ENCODE peak calls at places on chromosome 22, in ten cellular contexts. K, P, T, J, A, L, C, F, E and V are unnamed samples.

GRCh38 chr22:50720301-50720845 is 17.6 kb upstream of the ACR start:
- DNase-seq in K (no peak), P (no peak), T (no peak), J (no peak), A (no peak), L (no peak), C (no peak), F (no peak), E (no peak), V (no peak)

GRCh38 chr22:48824673-48825651 is 1002.7 kb downstream of the BRD1 start:
- DNase-seq in K (no peak), P (no peak), T (no peak), J (peak; percentile 49), A (no peak), L (no peak), C (no peak), F (peak; percentile 27), E (no peak), V (no peak)

GRCh38 chr22:35150163-35151107 is 84.5 kb downstream of the ISX start:
- DNase-seq in K (no peak), P (peak; percentile 43), T (no peak), J (peak; percentile 35), A (peak; percentile 7), L (peak; percentile 52), C (peak; percentile 10), F (no peak), E (no peak), V (no peak)

GRCh38 chr22:27719535-27720227 is 81.9 kb downstream of the MN1 start:
- DNase-seq in K (no peak), P (peak; percentile 4), T (no peak), J (peak; percentile 34), A (no peak), L (no peak), C (no peak), F (no peak), E (no peak), V (no peak)

GRCh38 chr22:17121235-17122195 is at the start of gene TMEM121B:
- DNase-seq in K (peak; percentile 1), P (peak; percentile 63), T (peak; percentile 83), J (peak; percentile 72), A (peak; percentile 80), L (peak; percentile 80), C (no peak), F (no peak), E (peak; percentile 22), V (peak; percentile 36)

GRCh38 chr22:17851754-17852153 is 77.5 kb upstream of the BID start:
- DNase-seq in K (no peak), P (no peak), T (no peak), J (no peak), A (no peak), L (peak; percentile 74), C (no peak), F (no peak), E (no peak), V (no peak)

GRCh38 chr22:42991010-42991651 is 23.8 kb downstream of the PACSIN2 start:
- DNase-seq in K (no peak), P (peak; percentile 95), T (no peak), J (no peak), A (no peak), L (no peak), C (no peak), F (no peak), E (no peak), V (no peak)

GRCh38 chr22:49935561-49935960 is 17.1 kb downstream of the CRELD2 start:
- DNase-seq in K (no peak), P (no peak), T (no peak), J (no peak), A (no peak), L (no peak), C (peak; percentile 52), F (peak; percentile 59), E (no peak), V (peak; percentile 41)

GRCh38 chr22:26573026-26573662 is 16.8 kb downstream of the TPST2 start:
- DNase-seq in K (no peak), P (no peak), T (no peak), J (no peak), A (no peak), L (peak; percentile 50), C (no peak), F (no peak), E (no peak), V (no peak)

GRCh38 chr22:23562186-23562585 is 17.9 kb downstream of the IGLL1 start:
- DNase-seq in K (no peak), P (no peak), T (no peak), J (no peak), A (no peak), L (no peak), C (no peak), F (no peak), E (no peak), V (no peak)

GRCh38 chr22:50633771-50634170 is 5.8 kb upstream of the ARSA start:
- DNase-seq in K (no peak), P (no peak), T (no peak), J (no peak), A (no peak), L (no peak), C (no peak), F (no peak), E (no peak), V (no peak)

GRCh38 chr22:50298937-50299656 is 8.3 kb downstream of the PLXNB2 start:
- DNase-seq in K (no peak), P (no peak), T (no peak), J (no peak), A (no peak), L (peak; percentile 51), C (no peak), F (no peak), E (no peak), V (no peak)

GRCh38 chr22:49204599-49205214 is 623.0 kb downstream of the BRD1 start:
- DNase-seq in K (no peak), P (no peak), T (no peak), J (no peak), A (no peak), L (no peak), C (no peak), F (no peak), E (no peak), V (no peak)

GRCh38 chr22:19051381-19051780 is 70.8 kb downstream of the DGCR2 start:
- DNase-seq in K (no peak), P (no peak), T (no peak), J (no peak), A (no peak), L (no peak), C (no peak), F (no peak), E (no peak), V (no peak)

GRCh38 chr22:27990451-27990840 is 71.4 kb upstream of the PITPNB start:
- DNase-seq in K (no peak), P (no peak), T (no peak), J (no peak), A (no peak), L (no peak), C (no peak), F (no peak), E (no peak), V (no peak)